ENCODE peak calls at places on chromosomes 16 and 17, in five cellular contexts. W is germinal center, E is neural crest cell, V is NCI-H446, K is sigmoid colon. A is an unnamed sample.

GRCh38 chr17:74860229-74860998 is 729 bp upstream of the GRIN2C start:
- DNase-seq in K (no peak), W (peak; percentile 67), E (no peak), V (no peak), A (no peak)

GRCh38 chr16:76195648-76196047 is 81.6 kb upstream of the CNTNAP4 start:
- DNase-seq in E (no peak), K (no peak), W (no peak), V (no peak), A (no peak)

GRCh38 chr16:67150833-67151396 is at the start of gene B3GNT9:
- DNase-seq in W (peak; percentile 57), E (peak; percentile 52), K (peak; percentile 91), V (peak; percentile 25), A (peak; percentile 45)

GRCh38 chr16:70156207-70156978 is 17.2 kb upstream of the CLEC18C start:
- DNase-seq in K (no peak), V (no peak), W (no peak), E (no peak), A (no peak)

GRCh38 chr17:37671813-37672544 is 28.7 kb upstream of the DDX52 start:
- DNase-seq in V (no peak), E (no peak), W (no peak), K (no peak), A (no peak)

GRCh38 chr17:61309857-61310256 is 89.8 kb upstream of the TBX2 start:
- DNase-seq in E (no peak), V (no peak), K (no peak), W (no peak), A (no peak)

GRCh38 chr17:63701477-63702222 is 1.7 kb upstream of the LIMD2 start:
- DNase-seq in W (peak; percentile 51), K (no peak), E (no peak), V (no peak), A (peak; percentile 47)

GRCh38 chr16:55543470-55543869 is 23.0 kb upstream of the CAPNS2 start:
- DNase-seq in E (no peak), W (no peak), K (no peak), V (no peak), A (no peak)

GRCh38 chr17:81040791-81041337 is 5.9 kb downstream of the BAIAP2 start:
- DNase-seq in W (peak; percentile 40), E (no peak), V (no peak), K (no peak), A (no peak)

GRCh38 chr16:88380619-88381018 is 2.1 kb upstream of the ZNF469 start:
- DNase-seq in E (no peak), W (no peak), V (no peak), K (peak; percentile 14), A (no peak)

GRCh38 chr17:74768069-74768762 is 7.9 kb downstream of the NAT9 start:
- DNase-seq in W (no peak), E (no peak), V (peak; percentile 22), K (peak; percentile 81), A (peak; percentile 92)

GRCh38 chr17:17693253-17693954 is 12.1 kb downstream of the RAI1 start:
- DNase-seq in V (no peak), W (no peak), K (no peak), E (peak; percentile 54), A (peak; percentile 71)

GRCh38 chr16:84368327-84368996 is at the start of gene ATP2C2:
- DNase-seq in K (no peak), V (no peak), W (no peak), E (no peak), A (peak; percentile 77)

GRCh38 chr16:30525844-30526136 is 576 bp downstream of the ZNF768 start:
- DNase-seq in K (no peak), V (no peak), E (no peak), W (no peak), A (no peak)

GRCh38 chr17:44176671-44177501 is 6.4 kb downstream of the ASB16 start:
- DNase-seq in E (no peak), K (no peak), V (no peak), W (no peak), A (no peak)

GRCh38 chr17:45218895-45219661 is 2.6 kb upstream of the FMNL1 start:
- DNase-seq in K (peak; percentile 90), W (peak; percentile 67), E (peak; percentile 96), V (peak; percentile 83), A (peak; percentile 94)

GRCh38 chr17:28743243-28744103 is at the start of gene TRAF4:
- DNase-seq in E (peak; percentile 69), W (peak; percentile 82), K (peak; percentile 86), V (peak; percentile 69), A (peak; percentile 79)

GRCh38 chr16:81936209-81936608 is 75.1 kb downstream of the SDR42E1 start:
- DNase-seq in W (no peak), V (no peak), K (no peak), E (no peak), A (no peak)

GRCh38 chr17:79126139-79126538 is 51.5 kb downstream of the ENGASE start:
- DNase-seq in V (no peak), K (no peak), E (no peak), W (no peak), A (no peak)

GRCh38 chr17:58402047-58402446 is 15.3 kb downstream of the RNF43 start:
- DNase-seq in V (no peak), W (no peak), E (no peak), K (no peak), A (no peak)

GRCh38 chr17:32936157-32936893 is 8.4 kb downstream of the TMEM98 start:
- DNase-seq in W (no peak), V (no peak), K (no peak), E (no peak), A (no peak)

GRCh38 chr17:34306466-34306865 is 12.8 kb upstream of the CCL8 start:
- DNase-seq in V (no peak), K (no peak), E (no peak), W (no peak), A (peak; percentile 12)

GRCh38 chr17:38397227-38397626 is 31.0 kb upstream of the ARHGAP23 start:
- DNase-seq in W (no peak), E (no peak), K (no peak), V (no peak), A (no peak)

GRCh38 chr16:16790597-16790996 is 411.7 kb downstream of the NPIPA7 start:
- DNase-seq in W (no peak), K (no peak), E (no peak), V (no peak), A (no peak)

GRCh38 chr16:60945225-60945624 is 1091.0 kb downstream of the CDH8 start:
- DNase-seq in W (no peak), E (peak; percentile 45), K (no peak), V (no peak), A (no peak)

GRCh38 chr17:42246515-42246914 is 29.7 kb downstream of the STAT5B start:
- DNase-seq in E (no peak), W (no peak), K (peak; percentile 32), V (no peak), A (peak; percentile 74)

GRCh38 chr17:69067274-69068047 is 6.7 kb upstream of the ABCA9 start:
- DNase-seq in W (peak; percentile 4), E (no peak), K (no peak), V (no peak), A (no peak)

GRCh38 chr16:23518435-23518891 is 8.2 kb upstream of the GGA2 start:
- DNase-seq in E (no peak), V (no peak), K (no peak), W (peak; percentile 72), A (no peak)

GRCh38 chr17:72476575-72476986 is 355.8 kb downstream of the SOX9 start:
- DNase-seq in K (no peak), E (no peak), V (no peak), W (no peak), A (peak; percentile 68)

GRCh38 chr17:1906622-1907021 is 76.8 kb downstream of the RPA1 start:
- DNase-seq in V (no peak), E (no peak), W (no peak), K (no peak), A (no peak)

GRCh38 chr17:30021708-30022317 is 80.4 kb downstream of the EFCAB5 start:
- DNase-seq in K (no peak), E (peak; percentile 31), W (peak; percentile 60), V (no peak), A (peak; percentile 60)

GRCh38 chr16:685967-686366 is 1.8 kb upstream of the JMJD8 start:
- DNase-seq in K (no peak), E (peak; percentile 50), W (no peak), V (no peak), A (peak; percentile 65)

GRCh38 chr17:81821603-81822311 is 11.3 kb downstream of the MCRIP1 start:
- DNase-seq in V (peak; percentile 37), E (peak; percentile 38), K (peak; percentile 93), W (no peak), A (peak; percentile 97)